ENCODE peak calls at places on chromosomes 6 and 20, in eight cellular contexts. One of them, this sample, is unnamed.
A peak's percentile ranks its signal among the peaks of the same experiment; 100 is the strongest.

GRCh38 chr6:137443901-137444300 is 50.3 kb downstream of the OLIG3 start:
- DNase-seq in AG04450: no peak
- DNase-seq in endothelial cell of umbilical vein: no peak
- DNase-seq in neural progenitor cell: no peak
- DNase-seq in PC-3: no peak
- DNase-seq in stomach: no peak
- DNase-seq in lower lobe of right lung: no peak
- DNase-seq in breast epithelium: no peak
- DNase-seq in this sample: no peak

GRCh38 chr6:35024601-35025054 is 116.5 kb downstream of the TCP11 start:
- DNase-seq in AG04450: no peak
- DNase-seq in endothelial cell of umbilical vein: peak; percentile 92
- DNase-seq in neural progenitor cell: peak; percentile 75
- DNase-seq in PC-3: peak; percentile 78
- DNase-seq in stomach: peak; percentile 47
- DNase-seq in lower lobe of right lung: peak; percentile 81
- DNase-seq in breast epithelium: no peak
- DNase-seq in this sample: no peak

GRCh38 chr6:134550604-134551003 is 232.7 kb upstream of the SGK1 start:
- DNase-seq in AG04450: peak; percentile 27
- DNase-seq in endothelial cell of umbilical vein: peak; percentile 98
- DNase-seq in neural progenitor cell: no peak
- DNase-seq in PC-3: no peak
- DNase-seq in stomach: no peak
- DNase-seq in lower lobe of right lung: no peak
- DNase-seq in breast epithelium: no peak
- DNase-seq in this sample: no peak

GRCh38 chr6:138662474-138662873 is 111.1 kb upstream of the CCDC28A start:
- DNase-seq in AG04450: no peak
- DNase-seq in endothelial cell of umbilical vein: no peak
- DNase-seq in neural progenitor cell: no peak
- DNase-seq in PC-3: peak; percentile 87
- DNase-seq in stomach: no peak
- DNase-seq in lower lobe of right lung: no peak
- DNase-seq in breast epithelium: no peak
- DNase-seq in this sample: no peak

GRCh38 chr20:51487525-51488279 is 54.8 kb downstream of the NFATC2 start:
- DNase-seq in AG04450: peak; percentile 67
- DNase-seq in endothelial cell of umbilical vein: peak; percentile 50
- DNase-seq in neural progenitor cell: no peak
- DNase-seq in PC-3: peak; percentile 99
- DNase-seq in stomach: no peak
- DNase-seq in lower lobe of right lung: no peak
- DNase-seq in breast epithelium: no peak
- DNase-seq in this sample: no peak

GRCh38 chr6:118748311-118749062 is 97.1 kb upstream of the CEP85L start:
- DNase-seq in AG04450: no peak
- DNase-seq in endothelial cell of umbilical vein: peak; percentile 14
- DNase-seq in neural progenitor cell: peak; percentile 26
- DNase-seq in PC-3: peak; percentile 30
- DNase-seq in stomach: no peak
- DNase-seq in lower lobe of right lung: no peak
- DNase-seq in breast epithelium: no peak
- DNase-seq in this sample: peak; percentile 53

GRCh38 chr20:20864346-20865096 is 152.1 kb upstream of the RALGAPA2 start:
- DNase-seq in AG04450: no peak
- DNase-seq in endothelial cell of umbilical vein: no peak
- DNase-seq in neural progenitor cell: peak; percentile 60
- DNase-seq in PC-3: peak; percentile 51
- DNase-seq in stomach: no peak
- DNase-seq in lower lobe of right lung: no peak
- DNase-seq in breast epithelium: no peak
- DNase-seq in this sample: no peak

GRCh38 chr6:168107191-168107940 is 28.4 kb upstream of the FRMD1 start:
- DNase-seq in AG04450: no peak
- DNase-seq in endothelial cell of umbilical vein: no peak
- DNase-seq in neural progenitor cell: no peak
- DNase-seq in PC-3: no peak
- DNase-seq in stomach: no peak
- DNase-seq in lower lobe of right lung: peak; percentile 26
- DNase-seq in breast epithelium: no peak
- DNase-seq in this sample: no peak

GRCh38 chr6:159461998-159462397 is 231.0 kb downstream of the SOD2 start:
- DNase-seq in AG04450: no peak
- DNase-seq in endothelial cell of umbilical vein: no peak
- DNase-seq in neural progenitor cell: no peak
- DNase-seq in PC-3: no peak
- DNase-seq in stomach: no peak
- DNase-seq in lower lobe of right lung: no peak
- DNase-seq in breast epithelium: no peak
- DNase-seq in this sample: no peak

GRCh38 chr6:29505808-29506207 is 18.1 kb upstream of the MAS1L start:
- DNase-seq in AG04450: no peak
- DNase-seq in endothelial cell of umbilical vein: no peak
- DNase-seq in neural progenitor cell: no peak
- DNase-seq in PC-3: no peak
- DNase-seq in stomach: no peak
- DNase-seq in lower lobe of right lung: no peak
- DNase-seq in breast epithelium: no peak
- DNase-seq in this sample: no peak

DNA sequence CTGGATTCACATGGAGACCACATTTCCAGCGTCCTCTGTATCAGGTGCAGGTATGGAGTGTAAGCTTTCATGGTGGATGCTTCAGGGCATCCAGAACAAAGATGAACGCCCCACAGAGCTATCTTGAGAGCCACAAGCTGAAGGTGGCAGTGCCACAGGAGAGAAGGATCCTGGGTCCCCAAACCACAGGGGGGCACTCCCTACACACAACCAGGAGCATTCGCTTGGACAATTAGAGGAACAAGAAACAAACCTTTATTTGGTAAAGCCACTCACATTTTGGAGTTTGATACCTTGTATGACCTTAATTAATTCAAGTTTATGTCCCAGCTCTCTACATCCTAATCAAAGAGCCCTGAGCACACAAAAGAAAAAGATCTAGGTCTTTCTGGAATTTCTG is 406.3 kb downstream of the PREX1 start:
- DNase-seq in AG04450: no peak
- DNase-seq in endothelial cell of umbilical vein: no peak
- DNase-seq in neural progenitor cell: no peak
- DNase-seq in PC-3: peak; percentile 35
- DNase-seq in stomach: no peak
- DNase-seq in lower lobe of right lung: no peak
- DNase-seq in breast epithelium: no peak
- DNase-seq in this sample: no peak
- TF ChIP-seq CTCF in AG04450: no peak
- TF ChIP-seq CTCF in endothelial cell of umbilical vein: no peak
- TF ChIP-seq CTCF in neural progenitor cell: no peak
- TF ChIP-seq CTCF in PC-3: peak; percentile 45
- TF ChIP-seq CTCF in stomach: no peak
- TF ChIP-seq CTCF in lower lobe of right lung: no peak
- TF ChIP-seq CTCF in breast epithelium: no peak
- TF ChIP-seq CTCF in this sample: no peak

GRCh38 chr6:156954781-156955180 is 177.6 kb downstream of the ARID1B start:
- DNase-seq in AG04450: no peak
- DNase-seq in endothelial cell of umbilical vein: no peak
- DNase-seq in neural progenitor cell: no peak
- DNase-seq in PC-3: no peak
- DNase-seq in stomach: no peak
- DNase-seq in lower lobe of right lung: no peak
- DNase-seq in breast epithelium: no peak
- DNase-seq in this sample: no peak

GRCh38 chr6:156952401-156952800 is 175.2 kb downstream of the ARID1B start:
- DNase-seq in AG04450: no peak
- DNase-seq in endothelial cell of umbilical vein: no peak
- DNase-seq in neural progenitor cell: no peak
- DNase-seq in PC-3: no peak
- DNase-seq in stomach: no peak
- DNase-seq in lower lobe of right lung: no peak
- DNase-seq in breast epithelium: no peak
- DNase-seq in this sample: no peak

GRCh38 chr6:156954191-156954590 is 177.0 kb downstream of the ARID1B start:
- DNase-seq in AG04450: no peak
- DNase-seq in endothelial cell of umbilical vein: no peak
- DNase-seq in neural progenitor cell: no peak
- DNase-seq in PC-3: no peak
- DNase-seq in stomach: no peak
- DNase-seq in lower lobe of right lung: no peak
- DNase-seq in breast epithelium: no peak
- DNase-seq in this sample: no peak

GRCh38 chr6:156953125-156953477 is 175.9 kb downstream of the ARID1B start:
- DNase-seq in AG04450: no peak
- DNase-seq in endothelial cell of umbilical vein: no peak
- DNase-seq in neural progenitor cell: no peak
- DNase-seq in PC-3: no peak
- DNase-seq in stomach: no peak
- DNase-seq in lower lobe of right lung: no peak
- DNase-seq in breast epithelium: no peak
- DNase-seq in this sample: no peak

DNA sequence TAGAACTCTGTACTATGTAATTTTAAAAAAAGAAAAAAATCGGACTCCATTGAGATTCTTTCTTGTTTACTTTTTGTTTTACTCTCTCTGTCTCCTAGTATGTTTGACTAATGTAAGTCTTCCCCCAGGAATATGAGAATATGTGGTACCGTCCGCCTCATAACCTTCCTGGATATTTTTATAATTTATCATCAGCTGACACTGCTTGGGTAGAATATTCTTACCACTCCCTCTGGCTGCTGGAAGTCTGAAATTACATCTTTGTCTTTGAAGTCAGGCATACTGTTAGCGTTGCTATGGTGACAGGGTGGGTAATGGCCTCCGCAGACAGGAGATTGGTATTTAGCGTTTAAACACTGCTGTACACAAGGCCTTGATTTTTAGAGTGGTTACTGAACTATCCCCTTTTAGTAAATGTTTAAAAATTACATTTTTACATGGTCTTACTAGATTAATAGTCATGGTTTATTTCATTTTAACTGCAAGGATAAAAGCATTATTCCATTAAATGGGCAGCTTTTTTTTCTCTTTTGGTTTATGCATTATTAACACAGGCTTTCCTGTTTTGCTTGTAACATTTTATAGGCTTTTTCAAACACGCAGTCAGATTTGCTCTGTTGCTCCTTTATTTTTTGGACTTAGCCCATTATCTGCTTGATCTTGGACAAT is 176.4 kb downstream of the ARID1B start:
- DNase-seq in AG04450: peak; percentile 92
- DNase-seq in endothelial cell of umbilical vein: peak; percentile 93
- DNase-seq in neural progenitor cell: peak; percentile 85
- DNase-seq in PC-3: peak; percentile 89
- DNase-seq in stomach: no peak
- DNase-seq in lower lobe of right lung: no peak
- DNase-seq in breast epithelium: no peak
- DNase-seq in this sample: no peak
- H3K27ac ChIP-seq in AG04450: no peak overlapping the region
- H3K27ac ChIP-seq in endothelial cell of umbilical vein: no peak overlapping the region
- H3K27ac ChIP-seq in neural progenitor cell: no peak overlapping the region
- H3K27ac ChIP-seq in PC-3: peak overlapping the region; percentile 61
- H3K27ac ChIP-seq in stomach: no peak overlapping the region
- H3K27ac ChIP-seq in lower lobe of right lung: no peak overlapping the region
- H3K27ac ChIP-seq in breast epithelium: no peak overlapping the region
- H3K27ac ChIP-seq in this sample: peak overlapping the region; percentile 41

GRCh38 chr6:63121166-63121565 is 90.1 kb upstream of the FKBP1C start:
- DNase-seq in AG04450: no peak
- DNase-seq in endothelial cell of umbilical vein: no peak
- DNase-seq in neural progenitor cell: no peak
- DNase-seq in PC-3: no peak
- DNase-seq in stomach: no peak
- DNase-seq in lower lobe of right lung: no peak
- DNase-seq in breast epithelium: no peak
- DNase-seq in this sample: no peak
- TF ChIP-seq CTCF in AG04450: no peak
- TF ChIP-seq CTCF in endothelial cell of umbilical vein: no peak
- TF ChIP-seq CTCF in neural progenitor cell: peak; percentile 16
- TF ChIP-seq CTCF in PC-3: peak; percentile 18
- TF ChIP-seq CTCF in stomach: no peak
- TF ChIP-seq CTCF in lower lobe of right lung: no peak
- TF ChIP-seq CTCF in breast epithelium: no peak
- TF ChIP-seq CTCF in this sample: no peak

DNA sequence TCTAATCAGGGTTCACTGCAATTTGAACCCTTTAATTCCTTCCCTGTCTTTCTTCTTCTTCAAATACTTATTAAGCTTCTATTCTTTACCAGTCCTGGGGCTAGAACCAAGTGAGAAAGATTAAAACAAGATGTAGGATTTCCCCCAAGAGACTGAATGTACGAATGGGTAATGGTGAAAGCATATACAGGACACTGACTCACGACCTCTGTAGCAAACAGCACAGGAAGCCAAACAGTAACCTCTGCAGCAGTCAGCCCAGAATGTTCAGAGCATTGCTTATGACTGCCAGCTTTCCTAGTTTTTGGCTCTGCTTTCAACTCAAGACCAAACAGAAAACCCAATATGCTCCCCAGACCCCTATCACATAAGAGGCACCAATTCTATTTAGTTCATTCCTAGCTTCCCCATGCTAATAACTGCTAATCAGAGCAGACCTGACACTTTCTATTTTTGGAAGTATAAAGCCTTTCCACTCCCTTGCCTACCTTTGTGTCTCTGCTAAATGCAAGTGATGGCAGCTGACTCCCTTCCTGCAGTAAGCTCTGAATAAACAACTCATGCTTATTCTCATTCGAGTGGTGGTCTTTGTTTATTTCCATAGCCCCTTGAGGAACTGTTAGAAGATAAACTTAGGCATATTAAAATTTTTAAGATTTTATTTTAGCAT is 690.6 kb downstream of the EPM2A start:
- DNase-seq in AG04450: peak; percentile 49
- DNase-seq in endothelial cell of umbilical vein: peak; percentile 68
- DNase-seq in neural progenitor cell: no peak
- DNase-seq in PC-3: peak; percentile 44
- DNase-seq in stomach: no peak
- DNase-seq in lower lobe of right lung: no peak
- DNase-seq in breast epithelium: no peak
- DNase-seq in this sample: no peak
- H3K27ac ChIP-seq in AG04450: no peak overlapping the region
- H3K27ac ChIP-seq in endothelial cell of umbilical vein: no peak overlapping the region
- H3K27ac ChIP-seq in neural progenitor cell: no peak overlapping the region
- H3K27ac ChIP-seq in PC-3: no peak overlapping the region
- H3K27ac ChIP-seq in stomach: no peak overlapping the region
- H3K27ac ChIP-seq in lower lobe of right lung: no peak overlapping the region
- H3K27ac ChIP-seq in breast epithelium: no peak overlapping the region
- H3K27ac ChIP-seq in this sample: no peak overlapping the region

GRCh38 chr6:47352169-47352568 is 42.5 kb upstream of the TNFRSF21 start:
- DNase-seq in AG04450: no peak
- DNase-seq in endothelial cell of umbilical vein: peak; percentile 33
- DNase-seq in neural progenitor cell: peak; percentile 16
- DNase-seq in PC-3: no peak
- DNase-seq in stomach: no peak
- DNase-seq in lower lobe of right lung: no peak
- DNase-seq in breast epithelium: no peak
- DNase-seq in this sample: no peak
- TF ChIP-seq CTCF in AG04450: peak; percentile 40
- TF ChIP-seq CTCF in endothelial cell of umbilical vein: peak; percentile 32
- TF ChIP-seq CTCF in neural progenitor cell: peak; percentile 51
- TF ChIP-seq CTCF in PC-3: peak; percentile 47
- TF ChIP-seq CTCF in stomach: no peak
- TF ChIP-seq CTCF in lower lobe of right lung: no peak
- TF ChIP-seq CTCF in breast epithelium: no peak
- TF ChIP-seq CTCF in this sample: no peak